ENCODE peak calls at places on chromosomes 6 and 20, in nine cellular contexts. One of them, this sample, is unnamed.

GRCh38 chr20:9615766-9616454 is 101.5 kb downstream of the LAMP5 start:
- DNase-seq in body of pancreas: no peak
- DNase-seq in fibroblast of pulmonary artery: no peak
- DNase-seq in cardiac muscle cell: no peak
- DNase-seq in HepG2: no peak
- DNase-seq in testis: no peak
- DNase-seq in breast epithelium: no peak
- DNase-seq in brain microvascular endothelial cell: no peak
- DNase-seq in IMR-90: no peak
- DNase-seq in this sample: no peak

GRCh38 chr6:23826587-23826986 is 299.4 kb upstream of the NRSN1 start:
- DNase-seq in body of pancreas: no peak
- DNase-seq in fibroblast of pulmonary artery: no peak
- DNase-seq in cardiac muscle cell: peak
- DNase-seq in HepG2: no peak
- DNase-seq in testis: no peak
- DNase-seq in breast epithelium: no peak
- DNase-seq in brain microvascular endothelial cell: no peak
- DNase-seq in IMR-90: no peak
- DNase-seq in this sample: no peak

GRCh38 chr6:42136508-42137191 is 5.8 kb downstream of the C6orf132 start:
- DNase-seq in body of pancreas: peak
- DNase-seq in fibroblast of pulmonary artery: peak
- DNase-seq in cardiac muscle cell: peak
- DNase-seq in HepG2: peak
- DNase-seq in testis: no peak
- DNase-seq in breast epithelium: no peak
- DNase-seq in brain microvascular endothelial cell: peak
- DNase-seq in IMR-90: peak
- DNase-seq in this sample: peak

GRCh38 chr20:37413023-37413334 is 67.0 kb downstream of the SRC start:
- DNase-seq in body of pancreas: no peak
- DNase-seq in fibroblast of pulmonary artery: no peak
- DNase-seq in cardiac muscle cell: no peak
- DNase-seq in HepG2: no peak
- DNase-seq in testis: no peak
- DNase-seq in breast epithelium: no peak
- DNase-seq in brain microvascular endothelial cell: no peak
- DNase-seq in IMR-90: no peak
- DNase-seq in this sample: no peak

GRCh38 chr6:14921170-14921569 is 324.7 kb upstream of the JARID2 start:
- DNase-seq in body of pancreas: peak
- DNase-seq in fibroblast of pulmonary artery: peak
- DNase-seq in cardiac muscle cell: peak
- DNase-seq in HepG2: no peak
- DNase-seq in testis: peak
- DNase-seq in breast epithelium: no peak
- DNase-seq in brain microvascular endothelial cell: no peak
- DNase-seq in IMR-90: peak
- DNase-seq in this sample: peak

GRCh38 chr6:40755046-40755681 is 168.0 kb upstream of the LRFN2 start:
- DNase-seq in body of pancreas: no peak
- DNase-seq in fibroblast of pulmonary artery: peak
- DNase-seq in cardiac muscle cell: peak
- DNase-seq in HepG2: no peak
- DNase-seq in testis: no peak
- DNase-seq in breast epithelium: no peak
- DNase-seq in brain microvascular endothelial cell: peak
- DNase-seq in IMR-90: peak
- DNase-seq in this sample: no peak

GRCh38 chr20:59434950-59435349 is 134.5 kb downstream of the EDN3 start:
- DNase-seq in body of pancreas: no peak
- DNase-seq in fibroblast of pulmonary artery: no peak
- DNase-seq in cardiac muscle cell: no peak
- DNase-seq in HepG2: no peak
- DNase-seq in testis: no peak
- DNase-seq in breast epithelium: no peak
- DNase-seq in brain microvascular endothelial cell: no peak
- DNase-seq in IMR-90: no peak
- DNase-seq in this sample: no peak

GRCh38 chr6:152378154-152378553 is 259.0 kb downstream of the SYNE1 start:
- DNase-seq in body of pancreas: no peak
- DNase-seq in fibroblast of pulmonary artery: peak
- DNase-seq in cardiac muscle cell: no peak
- DNase-seq in HepG2: peak
- DNase-seq in testis: no peak
- DNase-seq in breast epithelium: no peak
- DNase-seq in brain microvascular endothelial cell: peak
- DNase-seq in IMR-90: peak
- DNase-seq in this sample: no peak

GRCh38 chr6:31578461-31579118 is 3.2 kb downstream of the TNF start:
- DNase-seq in body of pancreas: peak
- DNase-seq in fibroblast of pulmonary artery: no peak
- DNase-seq in cardiac muscle cell: no peak
- DNase-seq in HepG2: no peak
- DNase-seq in testis: no peak
- DNase-seq in breast epithelium: no peak
- DNase-seq in brain microvascular endothelial cell: no peak
- DNase-seq in IMR-90: no peak
- DNase-seq in this sample: no peak

GRCh38 chr6:39365281-39366074 is 43.0 kb upstream of the KCNK16 start:
- DNase-seq in body of pancreas: no peak
- DNase-seq in fibroblast of pulmonary artery: peak
- DNase-seq in cardiac muscle cell: peak
- DNase-seq in HepG2: no peak
- DNase-seq in testis: no peak
- DNase-seq in breast epithelium: no peak
- DNase-seq in brain microvascular endothelial cell: peak
- DNase-seq in IMR-90: peak
- DNase-seq in this sample: peak

GRCh38 chr6:11987390-11987789 is 24.7 kb upstream of the HIVEP1 start:
- DNase-seq in body of pancreas: no peak
- DNase-seq in fibroblast of pulmonary artery: no peak
- DNase-seq in cardiac muscle cell: no peak
- DNase-seq in HepG2: no peak
- DNase-seq in testis: no peak
- DNase-seq in breast epithelium: no peak
- DNase-seq in brain microvascular endothelial cell: no peak
- DNase-seq in IMR-90: no peak
- DNase-seq in this sample: no peak

GRCh38 chr6:118801257-118801656 is 92.7 kb upstream of the ASF1A start:
- DNase-seq in body of pancreas: no peak
- DNase-seq in fibroblast of pulmonary artery: no peak
- DNase-seq in cardiac muscle cell: no peak
- DNase-seq in HepG2: no peak
- DNase-seq in testis: no peak
- DNase-seq in breast epithelium: no peak
- DNase-seq in brain microvascular endothelial cell: no peak
- DNase-seq in IMR-90: no peak
- DNase-seq in this sample: no peak

GRCh38 chr20:41308290-41308691 is 9.2 kb downstream of the ZHX3 start:
- DNase-seq in body of pancreas: no peak
- DNase-seq in fibroblast of pulmonary artery: peak
- DNase-seq in cardiac muscle cell: peak
- DNase-seq in HepG2: peak
- DNase-seq in testis: no peak
- DNase-seq in breast epithelium: no peak
- DNase-seq in brain microvascular endothelial cell: peak
- DNase-seq in IMR-90: peak
- DNase-seq in this sample: no peak

GRCh38 chr6:116313377-116313776 is 33.6 kb upstream of the TSPYL1 start:
- DNase-seq in body of pancreas: no peak
- DNase-seq in fibroblast of pulmonary artery: no peak
- DNase-seq in cardiac muscle cell: peak
- DNase-seq in HepG2: no peak
- DNase-seq in testis: no peak
- DNase-seq in breast epithelium: no peak
- DNase-seq in brain microvascular endothelial cell: no peak
- DNase-seq in IMR-90: peak
- DNase-seq in this sample: no peak

GRCh38 chr6:129709451-129709908 is 497 bp downstream of the ARHGAP18 start:
- DNase-seq in body of pancreas: peak
- DNase-seq in fibroblast of pulmonary artery: peak
- DNase-seq in cardiac muscle cell: peak
- DNase-seq in HepG2: no peak
- DNase-seq in testis: peak
- DNase-seq in breast epithelium: no peak
- DNase-seq in brain microvascular endothelial cell: peak
- DNase-seq in IMR-90: peak
- DNase-seq in this sample: no peak

GRCh38 chr6:104728444-104728843 is 131.3 kb downstream of the HACE1 start:
- DNase-seq in body of pancreas: no peak
- DNase-seq in fibroblast of pulmonary artery: peak
- DNase-seq in cardiac muscle cell: peak
- DNase-seq in HepG2: no peak
- DNase-seq in testis: no peak
- DNase-seq in breast epithelium: no peak
- DNase-seq in brain microvascular endothelial cell: no peak
- DNase-seq in IMR-90: peak
- DNase-seq in this sample: no peak

GRCh38 chr6:28401172-28401571 is 1.6 kb upstream of the ZSCAN12 start:
- DNase-seq in body of pancreas: no peak
- DNase-seq in fibroblast of pulmonary artery: peak
- DNase-seq in cardiac muscle cell: peak
- DNase-seq in HepG2: no peak
- DNase-seq in testis: no peak
- DNase-seq in breast epithelium: no peak
- DNase-seq in brain microvascular endothelial cell: peak
- DNase-seq in IMR-90: peak
- DNase-seq in this sample: no peak

GRCh38 chr6:4208158-4208557 is 72.8 kb upstream of the ECI2 start:
- DNase-seq in body of pancreas: no peak
- DNase-seq in fibroblast of pulmonary artery: no peak
- DNase-seq in cardiac muscle cell: no peak
- DNase-seq in HepG2: no peak
- DNase-seq in testis: no peak
- DNase-seq in breast epithelium: no peak
- DNase-seq in brain microvascular endothelial cell: no peak
- DNase-seq in IMR-90: no peak
- DNase-seq in this sample: no peak

GRCh38 chr6:113187671-113188070 is 669.5 kb upstream of the MARCKS start:
- DNase-seq in body of pancreas: no peak
- DNase-seq in fibroblast of pulmonary artery: no peak
- DNase-seq in cardiac muscle cell: no peak
- DNase-seq in HepG2: no peak
- DNase-seq in testis: no peak
- DNase-seq in breast epithelium: no peak
- DNase-seq in brain microvascular endothelial cell: no peak
- DNase-seq in IMR-90: peak
- DNase-seq in this sample: no peak

GRCh38 chr6:118705799-118706481 is 54.5 kb upstream of the CEP85L start:
- DNase-seq in body of pancreas: no peak
- DNase-seq in fibroblast of pulmonary artery: peak
- DNase-seq in cardiac muscle cell: peak
- DNase-seq in HepG2: no peak
- DNase-seq in testis: peak
- DNase-seq in breast epithelium: no peak
- DNase-seq in brain microvascular endothelial cell: peak
- DNase-seq in IMR-90: peak
- DNase-seq in this sample: peak

GRCh38 chr6:55875420-55875819 is at the start of gene BMP5:
- DNase-seq in body of pancreas: no peak
- DNase-seq in fibroblast of pulmonary artery: no peak
- DNase-seq in cardiac muscle cell: no peak
- DNase-seq in HepG2: no peak
- DNase-seq in testis: no peak
- DNase-seq in breast epithelium: no peak
- DNase-seq in brain microvascular endothelial cell: no peak
- DNase-seq in IMR-90: no peak
- DNase-seq in this sample: no peak

GRCh38 chr6:55869731-55870130 is 5.7 kb downstream of the BMP5 start:
- DNase-seq in body of pancreas: no peak
- DNase-seq in fibroblast of pulmonary artery: no peak
- DNase-seq in cardiac muscle cell: no peak
- DNase-seq in HepG2: no peak
- DNase-seq in testis: no peak
- DNase-seq in breast epithelium: peak
- DNase-seq in brain microvascular endothelial cell: no peak
- DNase-seq in IMR-90: no peak
- DNase-seq in this sample: no peak

GRCh38 chr6:55868910-55869479 is 6.4 kb downstream of the BMP5 start:
- DNase-seq in body of pancreas: no peak
- DNase-seq in fibroblast of pulmonary artery: no peak
- DNase-seq in cardiac muscle cell: no peak
- DNase-seq in HepG2: no peak
- DNase-seq in testis: no peak
- DNase-seq in breast epithelium: peak
- DNase-seq in brain microvascular endothelial cell: peak
- DNase-seq in IMR-90: peak
- DNase-seq in this sample: no peak

GRCh38 chr6:55874309-55874708 is 1.1 kb downstream of the BMP5 start:
- DNase-seq in body of pancreas: no peak
- DNase-seq in fibroblast of pulmonary artery: no peak
- DNase-seq in cardiac muscle cell: no peak
- DNase-seq in HepG2: no peak
- DNase-seq in testis: no peak
- DNase-seq in breast epithelium: no peak
- DNase-seq in brain microvascular endothelial cell: no peak
- DNase-seq in IMR-90: no peak
- DNase-seq in this sample: no peak
- H3K4me3 ChIP-seq in body of pancreas: no peak
- H3K4me3 ChIP-seq in fibroblast of pulmonary artery: no peak
- H3K4me3 ChIP-seq in cardiac muscle cell: peak
- H3K4me3 ChIP-seq in HepG2: no peak
- H3K4me3 ChIP-seq in testis: no peak
- H3K4me3 ChIP-seq in breast epithelium: peak
- H3K4me3 ChIP-seq in brain microvascular endothelial cell: no peak
- H3K4me3 ChIP-seq in IMR-90: no peak
- H3K4me3 ChIP-seq in this sample: no peak

GRCh38 chr20:32017711-32018251 is 7.5 kb downstream of the CCM2L start:
- DNase-seq in body of pancreas: peak
- DNase-seq in fibroblast of pulmonary artery: no peak
- DNase-seq in cardiac muscle cell: no peak
- DNase-seq in HepG2: peak
- DNase-seq in testis: no peak
- DNase-seq in breast epithelium: peak
- DNase-seq in brain microvascular endothelial cell: no peak
- DNase-seq in IMR-90: no peak
- DNase-seq in this sample: no peak
- H3K4me3 ChIP-seq in body of pancreas: no peak
- H3K4me3 ChIP-seq in fibroblast of pulmonary artery: no peak
- H3K4me3 ChIP-seq in cardiac muscle cell: peak
- H3K4me3 ChIP-seq in HepG2: no peak
- H3K4me3 ChIP-seq in testis: no peak
- H3K4me3 ChIP-seq in breast epithelium: peak
- H3K4me3 ChIP-seq in brain microvascular endothelial cell: no peak
- H3K4me3 ChIP-seq in IMR-90: no peak
- H3K4me3 ChIP-seq in this sample: no peak

GRCh38 chr6:54017877-54018276 is 93.4 kb upstream of the MLIP start:
- DNase-seq in body of pancreas: no peak
- DNase-seq in fibroblast of pulmonary artery: no peak
- DNase-seq in cardiac muscle cell: no peak
- DNase-seq in HepG2: no peak
- DNase-seq in testis: no peak
- DNase-seq in breast epithelium: no peak
- DNase-seq in brain microvascular endothelial cell: no peak
- DNase-seq in IMR-90: no peak
- DNase-seq in this sample: no peak
- H3K4me3 ChIP-seq in body of pancreas: no peak
- H3K4me3 ChIP-seq in fibroblast of pulmonary artery: no peak
- H3K4me3 ChIP-seq in cardiac muscle cell: no peak
- H3K4me3 ChIP-seq in HepG2: no peak
- H3K4me3 ChIP-seq in testis: no peak
- H3K4me3 ChIP-seq in breast epithelium: no peak
- H3K4me3 ChIP-seq in brain microvascular endothelial cell: no peak
- H3K4me3 ChIP-seq in IMR-90: no peak
- H3K4me3 ChIP-seq in this sample: no peak

GRCh38 chr6:33077908-33078307 is 2.1 kb downstream of the HLA-DPB1 start:
- DNase-seq in body of pancreas: no peak
- DNase-seq in fibroblast of pulmonary artery: no peak
- DNase-seq in cardiac muscle cell: no peak
- DNase-seq in HepG2: no peak
- DNase-seq in testis: no peak
- DNase-seq in breast epithelium: no peak
- DNase-seq in brain microvascular endothelial cell: no peak
- DNase-seq in IMR-90: no peak
- DNase-seq in this sample: no peak
- H3K4me3 ChIP-seq in body of pancreas: no peak
- H3K4me3 ChIP-seq in fibroblast of pulmonary artery: no peak
- H3K4me3 ChIP-seq in cardiac muscle cell: no peak
- H3K4me3 ChIP-seq in HepG2: no peak
- H3K4me3 ChIP-seq in testis: no peak
- H3K4me3 ChIP-seq in breast epithelium: no peak
- H3K4me3 ChIP-seq in brain microvascular endothelial cell: no peak
- H3K4me3 ChIP-seq in IMR-90: no peak
- H3K4me3 ChIP-seq in this sample: no peak

This sample was measured in adrenal gland.